ENCODE peak calls at places on chromosomes 16 and 17, in seven cellular contexts. P is CD8-positive, alpha-beta T cell; T is adrenal gland; V is heart left ventricle; H is IMR-90; F is colonic mucosa; R is fibroblast of lung. S is an unnamed sample.

GRCh38 chr16:85573696-85574641 is 39.2 kb upstream of the GSE1 start:
- DNase-seq in P (no peak), T (peak; percentile 33), V (peak; percentile 86), H (peak; percentile 78), F (no peak), R (peak; percentile 70), S (peak; percentile 80)

GRCh38 chr16:81444448-81445121 is at the start of gene CMIP:
- DNase-seq in P (peak; percentile 83), T (peak; percentile 81), V (peak; percentile 89), H (peak; percentile 72), F (peak; percentile 85), R (peak; percentile 72), S (peak; percentile 84)

GRCh38 chr17:33277436-33278100 is 15.5 kb downstream of the ASIC2 start:
- DNase-seq in P (no peak), T (peak; percentile 82), V (no peak), H (no peak), F (no peak), R (no peak), S (no peak)

GRCh38 chr17:50778471-50778870 is 11.2 kb upstream of the ANKRD40CL start:
- DNase-seq in P (no peak), T (no peak), V (no peak), H (no peak), F (no peak), R (no peak), S (peak; percentile 71)

GRCh38 chr17:59423137-59423703 is 91.8 kb downstream of the YPEL2 start:
- DNase-seq in P (no peak), T (peak; percentile 91), V (peak; percentile 68), H (peak; percentile 24), F (no peak), R (peak; percentile 57), S (peak; percentile 71)

GRCh38 chr17:48791128-48792032 is 25.6 kb downstream of the TTLL6 start:
- DNase-seq in P (peak; percentile 16), T (peak; percentile 82), V (peak; percentile 73), H (peak; percentile 79), F (peak; percentile 95), R (peak; percentile 85), S (peak; percentile 84)

GRCh38 chr17:31477417-31478055 is 86.1 kb downstream of the RAB11FIP4 start:
- DNase-seq in P (no peak), T (no peak), V (no peak), H (no peak), F (no peak), R (no peak), S (no peak)

GRCh38 chr17:58531661-58532554 is 17.5 kb upstream of the MTMR4 start:
- DNase-seq in P (peak; percentile 67), T (peak; percentile 39), V (peak; percentile 68), H (peak; percentile 21), F (peak; percentile 52), R (peak; percentile 11), S (peak; percentile 57)

GRCh38 chr17:78174332-78174869 is 6.0 kb downstream of the SYNGR2 start:
- DNase-seq in P (no peak), T (peak; percentile 82), V (peak; percentile 93), H (no peak), F (peak; percentile 92), R (no peak), S (peak; percentile 95)

GRCh38 chr16:77588389-77588788 is 133.9 kb upstream of the NUDT7 start:
- DNase-seq in P (no peak), T (no peak), V (no peak), H (no peak), F (no peak), R (no peak), S (no peak)

GRCh38 chr17:65742433-65743312 is 181.2 kb upstream of the AXIN2 start:
- DNase-seq in P (no peak), T (peak; percentile 56), V (no peak), H (peak; percentile 87), F (no peak), R (peak; percentile 62), S (no peak)

GRCh38 chr17:32819035-32819434 is 57.9 kb downstream of the MYO1D start:
- DNase-seq in P (no peak), T (no peak), V (no peak), H (no peak), F (no peak), R (peak; percentile 27), S (no peak)

GRCh38 chr16:17303101-17303500 is 167.7 kb downstream of the XYLT1 start:
- DNase-seq in P (no peak), T (no peak), V (no peak), H (no peak), F (peak; percentile 66), R (no peak), S (no peak)

GRCh38 chr16:59047114-59047513 is 313.0 kb upstream of the GOT2 start:
- DNase-seq in P (no peak), T (no peak), V (no peak), H (no peak), F (no peak), R (no peak), S (no peak)

GRCh38 chr17:40415390-40415789 is 2.3 kb downstream of the TOP2A start:
- DNase-seq in P (no peak), T (no peak), V (no peak), H (peak; percentile 59), F (no peak), R (peak; percentile 74), S (no peak)

GRCh38 chr17:75611746-75612437 is 21.3 kb upstream of the SMIM5 start:
- DNase-seq in P (no peak), T (no peak), V (no peak), H (no peak), F (peak; percentile 74), R (no peak), S (no peak)

GRCh38 chr17:42291136-42291535 is 2.8 kb downstream of the STAT5A start:
- DNase-seq in P (no peak), T (no peak), V (peak; percentile 13), H (no peak), F (no peak), R (no peak), S (no peak)
- H3K4me1 ChIP-seq in P (peaks cover 34% of the 10 kb centered on the region), T (peaks cover 40% of the 10 kb centered on the region), V (peaks cover 68% of the 10 kb centered on the region), H (peaks cover 14% of the 10 kb centered on the region), F (peaks cover 7% of the 10 kb centered on the region), R (no peaks in the 10 kb centered on the region), S (peaks cover 33% of the 10 kb centered on the region)

GRCh38 chr16:14056970-14057369 is 14.1 kb upstream of the MRTFB start:
- DNase-seq in P (no peak), T (no peak), V (no peak), H (no peak), F (no peak), R (peak; percentile 41), S (no peak)

GRCh38 chr16:14050297-14051027 is 20.7 kb upstream of the MRTFB start:
- DNase-seq in P (no peak), T (no peak), V (no peak), H (peak; percentile 14), F (no peak), R (no peak), S (no peak)

GRCh38 chr16:14051110-14051729 is 19.9 kb upstream of the MRTFB start:
- DNase-seq in P (no peak), T (no peak), V (no peak), H (no peak), F (no peak), R (no peak), S (no peak)
- H3K4me3 ChIP-seq in P (no peak overlapping the region), T (no peak overlapping the region), V (no peak overlapping the region), H (no peak overlapping the region), F (no peak overlapping the region), R (no peak overlapping the region), S (no peak overlapping the region)

GRCh38 chr16:16019488-16019887 is 70.1 kb downstream of the ABCC1 start:
- DNase-seq in P (no peak), T (peak; percentile 55), V (no peak), H (peak; percentile 54), F (no peak), R (peak; percentile 66), S (no peak)

GRCh38 chr16:16018705-16019104 is 69.3 kb downstream of the ABCC1 start:
- DNase-seq in P (no peak), T (peak; percentile 39), V (no peak), H (no peak), F (no peak), R (peak; percentile 44), S (no peak)

GRCh38 chr16:16015849-16016248 is 66.4 kb downstream of the ABCC1 start:
- DNase-seq in P (no peak), T (no peak), V (no peak), H (no peak), F (no peak), R (no peak), S (no peak)

GRCh38 chr16:16016388-16016964 is 67.1 kb downstream of the ABCC1 start:
- DNase-seq in P (no peak), T (no peak), V (no peak), H (no peak), F (no peak), R (no peak), S (no peak)

GRCh38 chr16:16017812-16018211 is 68.4 kb downstream of the ABCC1 start:
- DNase-seq in P (no peak), T (no peak), V (no peak), H (peak; percentile 39), F (no peak), R (no peak), S (no peak)
- H3K4me1 ChIP-seq in P (no peaks in the 10 kb centered on the region), T (peaks cover 29% of the 10 kb centered on the region), V (peaks cover 34% of the 10 kb centered on the region), H (peaks cover 39% of the 10 kb centered on the region), F (peaks cover 8% of the 10 kb centered on the region), R (peaks cover 40% of the 10 kb centered on the region), S (peaks cover 51% of the 10 kb centered on the region)

GRCh38 chr17:42126836-42127235 is 4.2 kb downstream of the HSPB9 start:
- DNase-seq in P (no peak), T (no peak), V (no peak), H (no peak), F (no peak), R (no peak), S (no peak)

GRCh38 chr17:42127414-42127813 is 4.8 kb downstream of the HSPB9 start:
- DNase-seq in P (no peak), T (no peak), V (no peak), H (no peak), F (no peak), R (no peak), S (no peak)

GRCh38 chr17:42131232-42131631 is 8.6 kb downstream of the HSPB9 start:
- DNase-seq in P (no peak), T (no peak), V (no peak), H (no peak), F (no peak), R (no peak), S (no peak)

GRCh38 chr17:42130310-42130936 is 7.8 kb downstream of the HSPB9 start:
- DNase-seq in P (no peak), T (no peak), V (no peak), H (no peak), F (no peak), R (no peak), S (no peak)

DNA sequence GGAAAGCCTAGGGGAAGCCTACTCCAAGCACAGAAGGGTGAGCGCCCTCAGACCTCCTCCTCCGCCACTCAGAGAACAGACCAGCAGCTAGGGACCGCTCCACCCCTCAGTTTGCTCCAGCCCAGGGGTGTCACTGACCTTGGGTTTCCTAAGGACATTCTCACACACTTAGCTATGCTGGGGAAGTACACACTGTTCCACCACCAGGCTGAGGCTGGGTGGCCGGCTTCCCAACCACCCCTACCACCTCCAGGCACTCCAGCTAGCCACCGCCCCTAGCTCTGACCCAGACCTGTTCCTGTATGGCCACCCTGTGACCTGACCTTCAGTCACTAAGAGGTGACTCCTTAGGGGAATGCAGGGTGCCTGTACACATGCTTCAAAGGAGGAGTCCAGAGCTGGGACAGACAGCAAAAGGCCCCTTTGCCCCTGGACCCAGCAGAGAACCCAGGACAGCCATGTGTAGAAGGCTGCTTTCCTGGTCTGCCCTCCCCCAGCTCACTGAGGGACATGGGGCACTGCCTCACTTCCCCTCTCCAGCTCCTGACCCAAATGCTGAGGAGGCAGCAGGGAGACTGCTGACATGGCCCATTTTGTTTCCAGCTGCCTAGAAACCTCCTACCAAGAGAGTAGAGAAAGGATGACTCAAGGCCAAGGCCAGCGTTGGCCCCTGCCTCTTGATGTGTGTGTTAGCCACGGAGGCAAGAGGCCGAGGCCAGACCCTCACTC is 6.7 kb downstream of the HSPB9 start:
- DNase-seq in P (no peak), T (peak; percentile 71), V (peak; percentile 75), H (no peak), F (no peak), R (no peak), S (no peak)
- H3K4me3 ChIP-seq in P (no peak overlapping the region), T (no peak overlapping the region), V (no peak overlapping the region), H (no peak overlapping the region), F (no peak overlapping the region), R (no peak overlapping the region), S (no peak overlapping the region)

S was measured in thyroid gland.